ENCODE peak calls at places on chromosomes 3 and 15, in seven cellular contexts. W, L, E, S, P, Q and X are unnamed samples.

GRCh38 chr15:94182883-94183282 is 48.5 kb upstream of the MCTP2 start:
- DNase-seq in W (no peak), L (no peak), E (no peak), S (no peak), P (no peak), Q (no peak), X (no peak)

GRCh38 chr3:97579365-97579764 is 185.2 kb upstream of the ARL6 start:
- DNase-seq in W (no peak), L (no peak), E (no peak), S (no peak), P (peak; percentile 3), Q (no peak), X (no peak)

GRCh38 chr3:113495035-113495434 is 19.9 kb downstream of the SPICE1 start:
- DNase-seq in W (no peak), L (peak; percentile 31), E (no peak), S (peak; percentile 34), P (no peak), Q (no peak), X (no peak)

GRCh38 chr3:66398228-66399025 is 102.4 kb downstream of the LRIG1 start:
- DNase-seq in W (no peak), L (no peak), E (no peak), S (no peak), P (no peak), Q (no peak), X (peak; percentile 58)

GRCh38 chr3:8143186-8143585 is 358.4 kb upstream of the LMCD1 start:
- DNase-seq in W (no peak), L (no peak), E (no peak), S (no peak), P (no peak), Q (no peak), X (no peak)

GRCh38 chr3:126548556-126549466 is 9.9 kb downstream of the C3orf22 start:
- DNase-seq in W (no peak), L (peak; percentile 2), E (peak; percentile 16), S (no peak), P (no peak), Q (peak; percentile 27), X (peak; percentile 34)

GRCh38 chr3:4680227-4680691 is 187.1 kb downstream of the ITPR1 start:
- DNase-seq in W (no peak), L (no peak), E (no peak), S (no peak), P (no peak), Q (no peak), X (no peak)

GRCh38 chr3:123419156-123419849 is 29.6 kb downstream of the ADCY5 start:
- DNase-seq in W (no peak), L (no peak), E (no peak), S (no peak), P (no peak), Q (no peak), X (no peak)

GRCh38 chr3:42507751-42508335 is 5.4 kb downstream of the VIPR1 start:
- DNase-seq in W (no peak), L (peak; percentile 59), E (no peak), S (no peak), P (no peak), Q (no peak), X (peak; percentile 29)

GRCh38 chr3:135837977-135838636 is 127.4 kb upstream of the PPP2R3A start:
- DNase-seq in W (no peak), L (peak; percentile 37), E (no peak), S (no peak), P (no peak), Q (no peak), X (no peak)

GRCh38 chr3:89278305-89278704 is 170.9 kb downstream of the EPHA3 start:
- DNase-seq in W (no peak), L (no peak), E (no peak), S (peak; percentile 54), P (no peak), Q (no peak), X (no peak)

GRCh38 chr3:158711886-158712285 is 20.4 kb downstream of the RARRES1 start:
- DNase-seq in W (no peak), L (no peak), E (no peak), S (no peak), P (no peak), Q (no peak), X (no peak)

GRCh38 chr3:169288548-169288947 is 375.0 kb downstream of the MECOM start:
- DNase-seq in W (no peak), L (no peak), E (no peak), S (no peak), P (no peak), Q (no peak), X (no peak)

GRCh38 chr3:179971280-179971679 is 65.5 kb downstream of the PEX5L start:
- DNase-seq in W (no peak), L (no peak), E (no peak), S (no peak), P (no peak), Q (no peak), X (no peak)
- TF ChIP-seq POLR2AphosphoS5 in W (no peak), L (no peak), E (no peak), S (no peak), P (no peak), Q (no peak), X (no peak)

DNA sequence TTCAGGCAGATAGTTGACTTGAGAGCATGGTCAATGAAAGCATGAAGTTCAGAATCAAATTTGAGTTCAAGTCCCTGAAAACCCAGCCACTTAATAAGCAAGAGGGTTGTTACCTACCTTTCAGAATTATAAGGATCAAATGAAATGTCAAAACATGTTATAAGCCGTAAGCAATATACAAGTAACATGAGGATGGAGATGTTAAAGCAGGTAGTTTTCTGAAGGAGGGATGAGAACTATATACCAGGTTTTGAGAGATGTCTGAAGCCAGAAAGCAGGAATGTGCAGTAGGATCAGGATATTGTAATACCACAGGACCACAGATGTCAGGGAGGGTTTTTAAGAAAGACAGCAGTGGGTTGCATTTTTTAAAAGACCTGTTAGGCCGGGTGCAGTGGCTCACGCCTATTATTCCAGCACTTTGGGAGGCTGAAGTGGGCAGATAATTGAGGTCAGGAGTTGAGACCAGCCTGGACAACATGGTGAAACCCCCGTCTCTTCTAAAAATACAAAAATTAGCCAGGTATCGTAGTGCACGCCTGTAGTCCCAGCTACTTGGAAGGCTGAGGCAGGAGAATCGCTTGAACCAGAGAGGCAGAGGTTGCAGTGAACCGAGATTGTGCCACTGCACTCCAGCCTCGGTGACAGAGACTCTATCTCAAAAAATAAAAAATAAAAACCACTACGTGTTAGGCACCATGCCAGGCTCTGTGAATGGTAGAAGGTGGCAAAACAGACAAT is 6.9 kb upstream of the EIF3J start:
- DNase-seq in W (no peak), L (no peak), E (no peak), S (no peak), P (no peak), Q (no peak), X (no peak)
- TF ChIP-seq POLR2AphosphoS5 in W (no peak), L (no peak), E (no peak), S (no peak), P (no peak), Q (no peak), X (no peak)

DNA sequence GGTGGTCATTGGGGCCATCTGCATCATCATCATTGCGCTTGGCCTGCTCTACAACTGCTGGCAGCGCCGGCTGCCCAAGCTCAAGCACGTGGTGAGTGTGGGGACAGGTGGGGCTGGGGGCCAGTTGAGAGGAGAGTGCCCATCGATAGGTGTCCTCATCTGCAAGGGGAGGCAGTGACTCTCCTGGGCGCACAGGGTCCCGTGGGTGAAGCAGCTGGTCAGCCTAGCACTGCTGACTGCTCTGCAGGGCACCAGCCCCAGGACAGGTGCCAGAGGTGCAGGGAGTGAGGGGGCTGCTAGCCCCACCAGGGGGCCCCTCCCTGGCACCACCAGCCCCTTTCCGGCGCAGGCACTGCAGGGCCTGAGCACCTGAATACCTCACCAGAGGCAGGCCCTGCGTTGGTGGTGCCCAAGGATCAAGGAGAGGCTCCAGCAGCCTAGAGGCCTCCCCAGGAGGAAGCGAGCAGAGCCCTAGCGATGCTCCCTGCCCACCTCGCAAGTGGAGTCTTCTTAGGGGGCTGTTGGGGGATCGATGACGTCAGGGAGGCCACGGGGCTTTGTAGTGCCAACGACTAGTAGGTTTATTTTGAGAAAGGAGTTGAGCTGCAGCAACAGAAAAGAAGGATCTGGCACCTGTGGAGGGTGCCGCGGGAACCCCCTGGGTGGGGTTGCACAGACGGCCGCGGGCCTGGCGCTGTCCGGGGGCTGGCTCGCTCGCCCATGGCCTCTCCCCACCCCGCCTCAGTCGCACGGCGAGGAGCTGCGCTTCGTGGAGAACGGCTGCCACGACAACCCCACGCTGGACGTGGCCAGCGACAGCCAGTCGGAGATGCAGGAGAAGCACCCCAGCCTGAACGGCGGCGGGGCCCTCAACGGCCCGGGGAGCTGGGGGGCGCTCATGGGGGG is 976 bp upstream of the ABTB1 start:
- DNase-seq in W (peak; percentile 71), L (no peak), E (peak; percentile 29), S (no peak), P (no peak), Q (peak; percentile 61), X (peak; percentile 69)
- TF ChIP-seq POLR2AphosphoS5 in W (no peak), L (no peak), E (no peak), S (no peak), P (no peak), Q (no peak), X (no peak)

DNA sequence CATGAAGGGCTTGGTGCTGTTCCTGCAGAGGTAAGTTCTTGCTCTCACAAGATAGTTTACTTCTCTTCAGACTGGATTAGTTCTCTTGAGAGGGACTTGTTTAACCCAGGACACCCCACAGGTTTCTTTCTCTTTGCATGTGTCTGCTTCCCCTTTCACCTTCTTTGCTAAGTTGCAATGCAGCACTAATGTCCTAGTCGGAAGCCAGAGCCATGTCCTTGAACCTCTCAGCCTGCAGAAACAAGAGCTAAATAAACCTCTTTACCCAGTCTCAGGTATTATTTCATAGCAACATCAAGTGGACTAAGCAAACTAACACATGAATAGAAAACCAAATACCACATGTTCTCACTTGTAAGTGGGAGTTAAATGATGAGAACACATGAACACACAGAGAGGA is 915.2 kb downstream of the NSUN3 start:
- DNase-seq in W (no peak), L (no peak), E (no peak), S (no peak), P (no peak), Q (no peak), X (no peak)
- TF ChIP-seq POLR2AphosphoS5 in W (no peak), L (no peak), E (no peak), S (no peak), P (no peak), Q (no peak), X (no peak)